ENCODE peak calls at places on chromosomes 12 and 14, in five cellular contexts. H is colonic mucosa, V is right lobe of liver, I is transverse colon, X is PC-3. M is an unnamed sample.

GRCh38 chr12:120761581-120761980 is 36.0 kb downstream of the ACADS start:
- DNase-seq in H (no peak), X (no peak), I (no peak), V (no peak), M (no peak)

GRCh38 chr14:82710257-82710841 is 1176.7 kb upstream of the SEL1L start:
- DNase-seq in I (peak; percentile 30), H (peak; percentile 54), V (peak; percentile 61), X (peak; percentile 69), M (peak; percentile 50)

GRCh38 chr14:43141636-43142191 is 1365.4 kb downstream of the FSCB start:
- DNase-seq in H (no peak), V (no peak), X (no peak), I (no peak), M (no peak)

GRCh38 chr14:96275182-96276112 is 19.4 kb downstream of the BDKRB1 start:
- DNase-seq in X (peak; percentile 60), H (peak; percentile 80), V (peak; percentile 75), I (peak; percentile 75), M (peak; percentile 74)

GRCh38 chr12:93832126-93832525 is 155.0 kb downstream of the CRADD start:
- DNase-seq in X (no peak), I (no peak), V (no peak), H (no peak), M (no peak)

GRCh38 chr14:104984056-104984894 is 1.3 kb upstream of the CLBA1 start:
- DNase-seq in H (no peak), X (no peak), I (no peak), V (no peak), M (peak; percentile 42)

GRCh38 chr12:91687052-91688017 is 458.3 kb downstream of the BTG1 start:
- DNase-seq in V (no peak), X (peak; percentile 66), H (no peak), I (no peak), M (no peak)

GRCh38 chr14:92692822-92693226 is 55.6 kb downstream of the LGMN start:
- DNase-seq in H (peak; percentile 70), X (peak; percentile 60), V (peak; percentile 95), I (peak; percentile 67), M (peak; percentile 79)

GRCh38 chr12:2936301-2936700 is 22.9 kb upstream of the TEAD4 start:
- DNase-seq in V (no peak), H (no peak), X (no peak), I (no peak), M (no peak)

GRCh38 chr12:16603916-16604575 is 1.9 kb downstream of the LMO3 start:
- DNase-seq in H (no peak), I (no peak), V (no peak), X (no peak), M (no peak)

GRCh38 chr12:63864456-63864709 is 19.9 kb downstream of the SRGAP1 start:
- DNase-seq in X (no peak), H (no peak), I (no peak), V (no peak), M (no peak)

GRCh38 chr14:62015945-62016344 is 253.7 kb downstream of the SNAPC1 start:
- DNase-seq in V (no peak), I (no peak), X (peak; percentile 35), H (no peak), M (no peak)

GRCh38 chr12:92186038-92186470 is 40.4 kb upstream of the BTG1 start:
- DNase-seq in I (no peak), X (no peak), V (no peak), H (no peak), M (no peak)

GRCh38 chr12:132167610-132168310 is 23.5 kb downstream of the NOC4L start:
- DNase-seq in X (no peak), I (no peak), H (no peak), V (peak; percentile 44), M (no peak)

GRCh38 chr12:64583395-64584172 is 26.7 kb upstream of the RASSF3 start:
- DNase-seq in I (no peak), H (no peak), X (no peak), V (no peak), M (no peak)

GRCh38 chr14:42779024-42779423 is 1172.3 kb downstream of the LRFN5 start:
- DNase-seq in V (no peak), H (no peak), X (peak; percentile 50), I (no peak), M (no peak)

GRCh38 chr12:62865860-62866407 is 69.0 kb downstream of the PPM1H start:
- DNase-seq in I (no peak), H (no peak), X (no peak), V (no peak), M (no peak)

GRCh38 chr12:7834701-7835100 is 38.0 kb downstream of the SLC2A14 start:
- DNase-seq in X (no peak), V (no peak), I (no peak), H (no peak), M (no peak)

GRCh38 chr14:78259831-78260230 is 89.7 kb downstream of the NRXN3 start:
- DNase-seq in V (no peak), X (no peak), I (no peak), H (no peak), M (no peak)
- H3K27ac ChIP-seq in V (no peak overlapping the region), X (no peak overlapping the region), I (no peak overlapping the region), H (no peak overlapping the region), M (no peak overlapping the region)

DNA sequence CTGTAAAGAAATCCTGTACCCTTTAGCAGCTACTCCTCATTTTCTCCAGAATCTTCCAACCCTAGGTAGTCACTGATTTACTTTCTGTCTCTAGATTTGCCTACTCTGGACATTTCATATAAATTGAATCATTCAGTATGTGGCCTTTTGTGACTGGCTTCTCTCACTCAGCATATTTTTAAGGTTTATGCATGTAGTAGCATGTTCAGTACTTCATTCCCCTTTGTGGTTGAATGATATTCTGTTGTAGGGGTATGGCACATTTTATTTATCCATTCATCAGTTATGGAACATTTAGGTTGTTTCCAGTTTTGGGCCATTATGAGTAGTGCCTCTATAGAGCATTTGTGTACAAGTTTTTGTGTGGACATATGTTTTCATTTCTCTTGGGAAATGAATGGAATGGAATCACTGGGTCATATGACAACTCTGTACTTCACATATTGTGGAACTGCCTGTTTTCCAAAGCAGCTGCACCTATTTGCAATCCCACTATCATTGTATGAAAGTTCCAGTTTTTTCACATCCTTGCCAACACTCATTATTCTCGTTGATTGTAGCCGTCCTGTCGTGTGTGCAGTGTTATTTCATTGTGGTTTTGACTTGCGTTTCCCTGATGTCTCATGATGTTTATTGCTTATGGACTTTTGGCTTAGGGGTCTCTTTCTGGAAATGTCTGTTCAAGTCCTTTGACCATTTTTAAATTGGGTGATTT is 57.2 kb downstream of the ATF7IP start:
- DNase-seq in H (no peak), V (no peak), X (no peak), I (no peak), M (no peak)
- H3K4me1 ChIP-seq in H (peaks cover 5% of the 10 kb centered on the region), V (no peaks in the 10 kb centered on the region), X (peaks cover 8% of the 10 kb centered on the region), I (peaks cover 37% of the 10 kb centered on the region), M (peaks cover 17% of the 10 kb centered on the region)

DNA sequence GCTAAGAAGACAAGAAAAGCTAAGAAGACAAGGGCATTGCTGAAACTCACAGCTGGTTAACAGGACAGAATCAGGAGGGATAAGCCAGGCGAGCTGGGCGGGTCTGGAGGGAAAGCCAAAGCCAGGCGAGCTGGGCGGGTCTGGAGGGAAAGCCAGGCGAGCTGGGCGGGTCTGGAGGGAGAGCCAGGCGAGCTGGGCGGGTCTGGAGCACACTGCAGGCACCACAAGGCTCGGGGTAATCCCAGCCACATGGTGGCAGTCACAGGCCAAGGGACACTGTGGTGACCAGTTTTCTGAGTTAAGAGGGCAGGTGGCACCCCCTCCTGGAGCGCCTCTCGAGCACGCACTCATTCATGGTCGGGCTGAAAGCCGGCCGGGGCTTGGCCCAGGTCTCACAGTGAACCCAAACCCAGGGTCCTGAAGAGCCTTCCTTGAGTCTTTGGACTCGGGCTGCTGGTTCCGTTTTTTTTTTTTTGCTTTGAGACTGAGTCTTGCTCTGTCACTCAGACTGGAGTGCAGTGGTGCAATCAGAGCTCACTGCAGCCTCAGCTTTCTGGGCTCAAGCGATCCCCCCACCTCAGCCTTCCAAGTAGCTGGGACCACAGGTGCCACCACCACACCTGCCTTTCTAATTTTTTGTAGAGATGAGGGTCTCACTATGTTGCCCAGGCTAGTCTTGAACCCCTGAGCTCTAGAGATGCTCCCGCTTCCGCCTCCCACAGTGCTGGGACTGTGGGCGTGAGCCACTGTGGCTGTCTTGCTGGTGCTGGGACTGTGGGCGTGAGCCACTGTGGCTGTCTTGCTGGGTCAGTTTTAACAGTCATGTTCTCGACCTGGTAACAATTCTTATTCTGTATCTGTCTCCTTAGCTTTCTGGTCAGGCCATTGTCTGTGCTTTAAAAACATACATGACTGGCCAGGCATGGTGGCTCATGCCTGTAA is 40.2 kb downstream of the HSP90AA1 start:
- DNase-seq in I (peak; percentile 90), H (peak; percentile 88), V (peak; percentile 73), X (peak; percentile 71), M (peak; percentile 84)
- TF ChIP-seq CTCF in I (peak; percentile 59), H (peak; percentile 50), V (peak; percentile 44), X (peak; percentile 63), M (peak; percentile 53)

GRCh38 chr12:46547421-46548340 is 175.1 kb upstream of the SLC38A2 start:
- DNase-seq in H (no peak), X (peak; percentile 47), I (no peak), V (no peak), M (no peak)

GRCh38 chr12:46549527-46550265 is 177.1 kb upstream of the SLC38A2 start:
- DNase-seq in X (peak; percentile 87), H (no peak), V (no peak), I (no peak), M (no peak)

GRCh38 chr12:46553266-46553665 is 180.7 kb upstream of the SLC38A2 start:
- DNase-seq in X (peak; percentile 86), H (no peak), V (no peak), I (no peak), M (no peak)

GRCh38 chr12:46553911-46554310 is 181.3 kb upstream of the SLC38A2 start:
- DNase-seq in V (no peak), H (no peak), X (peak; percentile 27), I (no peak), M (no peak)

DNA sequence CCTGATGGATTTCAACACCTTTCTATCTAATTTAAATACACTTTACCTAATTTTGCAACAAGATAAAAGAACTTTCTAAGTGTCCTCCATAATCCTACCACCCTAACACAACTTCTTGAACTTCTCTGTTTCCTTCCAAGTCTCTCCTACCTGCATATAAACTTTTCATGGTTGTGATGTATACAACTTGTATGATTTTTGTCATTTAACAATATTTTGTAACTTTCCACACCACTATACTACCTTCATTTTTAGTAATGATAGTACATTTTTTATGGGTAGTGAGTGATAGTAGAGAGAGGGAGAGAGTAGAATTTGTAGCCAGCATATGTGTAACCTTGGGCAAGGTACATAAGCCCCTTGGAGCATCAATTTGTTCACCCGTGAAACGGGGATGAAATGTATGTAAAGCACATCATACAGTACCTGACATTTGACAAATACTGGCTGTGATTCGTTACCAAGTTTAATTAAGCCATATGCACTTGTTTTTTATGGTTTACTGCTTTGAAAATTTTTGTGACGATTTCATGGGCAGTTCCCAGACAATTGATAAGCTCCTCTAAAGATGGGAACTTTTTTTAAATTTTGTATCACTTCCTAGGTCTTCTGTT is 177.8 kb upstream of the SLC38A2 start:
- DNase-seq in V (no peak), I (no peak), X (no peak), H (no peak), M (no peak)
- H3K27ac ChIP-seq in V (no peak overlapping the region), I (no peak overlapping the region), X (peak overlapping the region; percentile 94), H (no peak overlapping the region), M (no peak overlapping the region)

GRCh38 chr12:1630827-1631591 is 2.0 kb downstream of the WNT5B start:
- DNase-seq in V (no peak), I (no peak), H (no peak), X (no peak), M (no peak)
- H3K4me1 ChIP-seq in V (no peaks in the 10 kb centered on the region), I (peaks cover 39% of the 10 kb centered on the region), H (peaks cover 14% of the 10 kb centered on the region), X (peaks cover 9% of the 10 kb centered on the region), M (peaks cover 37% of the 10 kb centered on the region)

M was measured in lower lobe of right lung.